ENCODE peak calls at places on chromosomes 3 and 15, in seven cellular contexts. Q is left ventricle myocardium superior, V is GDM1, F is M059J, J is HT1080, A is colonic mucosa, L is heart right ventricle. N is an unnamed sample.

GRCh38 chr3:196995646-196996355 is 27.2 kb upstream of the PIGZ start:
- DNase-seq in F (no peak), V (no peak), J (no peak), Q (no peak), L (no peak), A (no peak), N (no peak)

GRCh38 chr15:58726867-58727266 is 22.6 kb downstream of the ADAM10 start:
- DNase-seq in J (no peak), L (no peak), A (no peak), F (no peak), V (no peak), Q (no peak), N (no peak)

GRCh38 chr3:195701042-195701910 is 19.5 kb upstream of the MUC20 start:
- DNase-seq in Q (no peak), F (no peak), L (no peak), V (no peak), J (no peak), A (no peak), N (no peak)

GRCh38 chr3:50873376-50874157 is 198.8 kb downstream of the DOCK3 start:
- DNase-seq in A (no peak), V (no peak), F (no peak), Q (no peak), J (no peak), L (no peak), N (no peak)

GRCh38 chr15:48785195-48785594 is 25.7 kb downstream of the CEP152 start:
- DNase-seq in F (no peak), A (no peak), Q (peak), V (no peak), J (no peak), L (peak), N (no peak)

GRCh38 chr15:97259943-97260342 is 700.6 kb upstream of the ARRDC4 start:
- DNase-seq in A (no peak), L (no peak), F (no peak), V (no peak), Q (no peak), J (no peak), N (no peak)

GRCh38 chr3:185815391-185816282 is 9.2 kb downstream of the IGF2BP2 start:
- DNase-seq in L (no peak), V (no peak), A (no peak), J (peak), Q (no peak), F (peak), N (no peak)

GRCh38 chr3:125110016-125110875 is 54.4 kb upstream of the HEG1 start:
- DNase-seq in L (no peak), V (no peak), A (no peak), J (peak), F (peak), Q (no peak), N (peak)

GRCh38 chr3:197331131-197331530 is 32.7 kb upstream of the DLG1 start:
- DNase-seq in A (no peak), L (no peak), Q (no peak), V (no peak), F (no peak), J (no peak), N (no peak)

GRCh38 chr3:138114988-138115971 is at the start of gene DZIP1L:
- DNase-seq in Q (peak), J (peak), A (peak), F (peak), L (peak), V (peak), N (no peak)

N was measured in keratinocyte.